ENCODE peak calls at places on chromosomes 11 and 22, in six cellular contexts. S is B cell, T is OCI-LY7, C is fibroblast of lung, M is lower leg skin, Q is tibial artery. X is an unnamed sample.

GRCh38 chr11:72568861-72569260 is 105.4 kb downstream of the PDE2A start:
- DNase-seq in S (no peak), T (no peak), M (no peak), C (no peak), Q (no peak), X (no peak)

GRCh38 chr11:17972987-17973386 is 39.9 kb downstream of the SERGEF start:
- DNase-seq in Q (peak), S (no peak), T (no peak), C (peak), M (peak), X (no peak)

GRCh38 chr22:40410731-40411505 is 40.5 kb downstream of the SGSM3 start:
- DNase-seq in T (no peak), Q (no peak), M (no peak), C (no peak), S (no peak), X (no peak)

GRCh38 chr11:121881806-121882205 is 234.2 kb downstream of the BLID start:
- DNase-seq in C (peak), Q (no peak), T (no peak), M (no peak), S (no peak), X (no peak)

GRCh38 chr11:11856638-11857037 is 14.9 kb downstream of the USP47 start:
- DNase-seq in C (peak), Q (no peak), T (no peak), M (no peak), S (no peak), X (no peak)

GRCh38 chr11:35618497-35619029 is 303 bp downstream of the FJX1 start:
- DNase-seq in Q (no peak), S (no peak), T (no peak), C (peak), M (no peak), X (no peak)

GRCh38 chr11:8097926-8098325 is 16.9 kb downstream of the TUB start:
- DNase-seq in S (no peak), C (no peak), T (no peak), Q (no peak), M (peak), X (no peak)

GRCh38 chr11:78651136-78651775 is 76.6 kb upstream of the NARS2 start:
- DNase-seq in T (no peak), M (no peak), Q (no peak), C (no peak), S (no peak), X (no peak)

GRCh38 chr22:35220221-35220620 is 37.1 kb upstream of the HMGXB4 start:
- DNase-seq in Q (no peak), C (no peak), S (no peak), T (no peak), M (no peak), X (no peak)

GRCh38 chr11:11472096-11472495 is 119.0 kb upstream of the CSNK2A3 start:
- DNase-seq in T (no peak), S (no peak), Q (no peak), C (no peak), M (no peak), X (no peak)

GRCh38 chr11:120306519-120307242 is 18.4 kb upstream of the TLCD5 start:
- DNase-seq in T (no peak), M (no peak), S (no peak), Q (no peak), C (peak), X (no peak)

GRCh38 chr11:118436639-118437045 is 350 bp downstream of the KMT2A start:
- DNase-seq in M (no peak), C (peak), S (peak), Q (peak), T (peak), X (no peak)

GRCh38 chr11:62647609-62648005 is 1.2 kb upstream of the GANAB start:
- DNase-seq in S (peak), M (no peak), C (no peak), T (no peak), Q (no peak), X (no peak)

GRCh38 chr11:18575361-18575760 is 13.2 kb downstream of the UEVLD start:
- DNase-seq in S (no peak), C (no peak), M (no peak), T (no peak), Q (no peak), X (no peak)

GRCh38 chr11:126391970-126392637 is 36.6 kb downstream of the ST3GAL4 start:
- DNase-seq in C (no peak), M (no peak), Q (no peak), T (peak), S (no peak), X (peak)

GRCh38 chr22:26416670-26417270 is 12.3 kb upstream of the ASPHD2 start:
- DNase-seq in S (no peak), T (no peak), M (peak), Q (no peak), C (peak), X (no peak)

GRCh38 chr11:108609681-108610080 is 16.1 kb upstream of the EXPH5 start:
- DNase-seq in T (no peak), Q (no peak), M (no peak), S (no peak), C (peak), X (no peak)

GRCh38 chr11:78370406-78371172 is 47.0 kb downstream of the GAB2 start:
- DNase-seq in M (no peak), T (no peak), C (no peak), S (no peak), Q (peak), X (no peak)

GRCh38 chr11:93031386-93031785 is 61.9 kb downstream of the MTNR1B start:
- DNase-seq in M (no peak), Q (no peak), C (peak), S (no peak), T (no peak), X (no peak)

GRCh38 chr11:131584694-131585592 is 214.5 kb downstream of the NTM start:
- DNase-seq in M (no peak), C (no peak), S (no peak), T (peak), Q (no peak), X (no peak)

GRCh38 chr11:64590763-64591221 is at the start of gene SLC22A12:
- DNase-seq in Q (no peak), T (no peak), C (no peak), S (no peak), M (no peak), X (no peak)

GRCh38 chr11:6655020-6655789 is 404 bp downstream of the DCHS1 start:
- DNase-seq in Q (peak), C (no peak), T (no peak), S (no peak), M (no peak), X (peak)

GRCh38 chr11:56751480-56751879 is 3.0 kb upstream of the OR9G4 start:
- DNase-seq in C (no peak), S (no peak), M (no peak), T (no peak), Q (no peak), X (no peak)

GRCh38 chr22:47015589-47016178 is 253.2 kb downstream of the TBC1D22A start:
- DNase-seq in C (no peak), Q (no peak), M (no peak), T (no peak), S (no peak), X (no peak)

GRCh38 chr11:2314525-2315394 is 12.9 kb downstream of the TSPAN32 start:
- DNase-seq in Q (peak), T (no peak), C (peak), S (no peak), M (no peak), X (peak)

GRCh38 chr22:46649176-46650077 is 29.2 kb downstream of the GRAMD4 start:
- DNase-seq in M (no peak), T (no peak), S (no peak), Q (no peak), C (no peak), X (no peak)

GRCh38 chr22:49545606-49546005 is 282.1 kb downstream of the BRD1 start:
- DNase-seq in M (no peak), S (no peak), T (no peak), Q (no peak), C (no peak), X (no peak)

GRCh38 chr11:68996376-68997123 is 15.8 kb upstream of the MRGPRD start:
- DNase-seq in M (no peak), S (peak), Q (no peak), C (no peak), T (no peak), X (no peak)

DNA sequence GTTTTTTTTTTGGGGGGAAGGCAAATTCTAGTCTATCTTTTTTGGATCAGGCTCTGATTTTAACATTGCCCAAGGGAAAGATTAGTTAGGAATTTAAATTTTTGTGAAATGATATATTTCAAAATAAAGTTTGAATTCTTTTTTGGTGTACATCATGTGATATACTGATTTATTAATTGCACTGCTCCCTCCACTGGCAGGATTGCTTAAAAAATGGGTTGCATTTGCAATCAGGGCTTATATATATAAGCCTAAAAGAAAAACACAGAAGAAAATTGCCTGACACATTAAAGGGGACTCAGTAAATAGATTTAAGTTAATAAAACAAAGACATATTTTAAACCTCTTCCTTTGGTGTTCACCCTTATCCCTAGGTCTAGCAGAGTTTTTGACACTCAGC is 1.2 kb downstream of the DYNC2H1 start:
- DNase-seq in C (peak), S (no peak), Q (no peak), M (no peak), T (no peak), X (no peak)
- TF ChIP-seq CTCF in C (peak), S (no peak), Q (peak), M (no peak), T (peak), X (no peak)

DNA sequence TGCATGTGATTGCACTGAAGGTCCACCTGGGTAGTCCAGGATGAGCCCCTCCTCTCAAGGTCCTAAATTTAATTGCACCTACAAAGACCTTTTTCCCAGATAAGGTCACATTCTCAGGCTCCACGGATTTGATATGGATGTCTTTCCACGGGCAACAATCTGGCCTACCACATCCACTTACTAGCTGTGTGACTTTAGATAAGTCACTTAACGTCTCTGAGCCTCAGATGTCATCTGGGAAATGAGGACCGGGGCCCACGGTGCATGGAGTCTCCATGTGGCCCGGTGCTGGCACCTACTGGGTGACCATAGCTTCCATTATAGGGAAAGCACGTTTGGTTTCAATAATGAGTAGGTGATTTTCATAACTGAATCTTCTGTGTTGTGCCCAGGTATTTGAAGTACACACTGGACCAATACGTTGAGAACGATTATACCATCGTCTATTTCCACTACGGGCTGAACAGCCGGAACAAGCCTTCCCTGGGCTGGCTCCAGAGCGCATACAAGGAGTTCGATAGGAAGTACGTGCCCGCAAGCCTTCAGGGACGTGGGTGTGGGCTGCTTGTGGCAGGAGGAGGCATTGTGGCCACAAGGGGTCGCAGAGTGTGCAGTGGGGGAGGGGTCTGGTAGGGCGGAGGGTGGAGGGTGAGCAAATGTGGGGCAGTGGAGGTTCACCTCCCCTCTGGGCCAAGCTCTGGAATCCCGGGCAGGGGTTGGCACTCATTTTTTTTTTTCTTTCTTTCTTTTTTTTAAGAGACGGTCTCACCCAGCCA is 55.7 kb downstream of the ARHGAP8 start:
- DNase-seq in M (no peak), C (peak), Q (no peak), S (no peak), T (peak), X (peak)
- TF ChIP-seq CTCF in M (no peak), C (no peak), Q (no peak), S (no peak), T (peak), X (no peak)

GRCh38 chr11:1233351-1234053 is 10.6 kb downstream of the MUC5B start:
- DNase-seq in T (no peak), Q (no peak), M (no peak), C (no peak), S (no peak), X (peak)
- TF ChIP-seq CTCF in T (no peak), Q (no peak), M (no peak), C (no peak), S (no peak), X (no peak)

DNA sequence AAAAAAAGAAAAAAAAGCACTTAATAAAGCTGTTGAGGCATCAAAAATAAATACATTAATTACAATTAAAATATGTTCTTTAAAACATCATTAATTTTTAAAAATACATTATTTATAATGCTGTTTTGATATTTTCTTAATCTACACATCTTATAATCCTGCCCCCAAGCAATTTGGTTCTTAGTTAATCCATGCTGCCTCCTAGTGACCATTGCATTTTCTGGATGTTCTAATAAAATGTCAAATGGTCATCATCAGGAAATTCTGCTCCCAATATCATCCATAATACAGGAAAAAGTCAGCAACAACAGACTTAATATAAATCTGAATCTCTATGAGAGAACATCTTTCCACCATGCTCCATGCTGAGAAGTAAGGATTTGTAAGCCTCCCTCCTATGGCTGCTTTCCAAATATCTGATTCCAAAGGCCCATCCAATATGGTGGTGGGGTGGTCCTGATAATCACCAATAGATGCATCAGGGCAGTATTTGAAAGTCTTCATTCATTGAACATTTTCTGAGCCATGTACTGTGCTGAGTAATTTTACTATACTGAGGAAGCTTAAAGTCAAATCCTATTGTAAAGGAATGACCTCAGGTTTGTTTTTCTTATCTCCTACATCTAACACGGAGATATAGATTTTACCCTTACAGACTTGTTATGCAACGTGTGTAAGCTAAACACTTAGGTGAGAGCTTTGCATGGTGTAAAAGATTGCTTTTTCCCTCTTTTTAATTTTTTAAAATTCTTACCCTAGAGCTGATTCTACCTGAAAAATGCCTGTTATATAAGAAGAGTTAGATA is 124.7 kb upstream of the BMAL1 start:
- DNase-seq in C (peak), S (no peak), T (no peak), M (no peak), Q (no peak), X (no peak)
- TF ChIP-seq CTCF in C (peak), S (no peak), T (peak), M (no peak), Q (no peak), X (no peak)

DNA sequence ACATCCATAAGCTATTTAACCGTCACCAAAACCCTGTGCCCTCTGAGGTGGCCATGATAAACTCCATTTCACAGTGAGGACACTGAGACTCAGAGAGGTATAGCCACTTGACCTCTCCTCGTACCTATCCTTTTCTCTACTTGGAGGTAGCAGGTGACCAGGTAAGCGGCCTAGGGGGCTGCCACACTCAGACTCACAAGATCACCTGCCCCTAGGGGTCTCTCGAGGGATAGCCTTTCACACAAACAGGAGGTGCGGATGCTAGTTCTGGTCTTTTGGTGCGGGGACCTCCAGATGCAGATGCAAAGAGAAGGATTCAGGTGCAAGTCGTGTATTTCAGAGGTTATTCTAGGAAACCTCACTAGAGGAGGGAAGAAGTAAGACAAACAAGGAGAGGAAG is 14.6 kb downstream of the MS4A18 start:
- DNase-seq in S (no peak), T (no peak), C (no peak), Q (no peak), M (no peak), X (no peak)
- TF ChIP-seq CTCF in S (no peak), T (peak), C (no peak), Q (no peak), M (no peak), X (no peak)

DNA sequence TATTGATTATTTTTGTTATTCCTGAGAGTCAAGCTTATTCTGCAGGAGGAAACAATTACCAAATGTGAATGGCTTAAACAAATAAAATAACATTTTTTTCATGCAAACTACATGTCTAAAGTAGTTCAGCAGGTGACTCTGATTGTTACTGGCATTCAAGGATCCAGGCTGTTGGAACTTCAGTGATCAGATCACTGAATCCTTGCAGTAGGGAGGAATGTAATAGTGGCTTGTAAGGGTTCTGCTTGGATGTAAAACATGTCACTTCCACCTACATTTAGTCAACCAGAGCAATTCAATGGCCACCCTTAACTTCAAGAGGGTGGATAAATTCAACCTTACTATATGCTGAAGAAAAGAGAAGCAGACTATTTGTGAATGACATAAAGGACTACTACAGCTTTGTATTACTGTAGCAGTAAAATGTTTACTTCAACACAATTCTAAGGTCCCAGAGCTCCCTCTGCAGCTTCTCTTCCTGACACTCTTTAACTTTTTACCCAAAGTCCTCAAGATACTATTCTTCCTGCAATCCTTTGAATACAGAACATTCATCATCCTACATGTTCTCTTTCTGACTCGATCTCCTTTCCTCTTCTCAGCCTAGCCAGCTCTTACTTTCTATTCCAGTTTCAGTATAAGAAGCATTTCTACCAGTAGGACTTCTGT is 284.0 kb downstream of the LRRC4C start:
- DNase-seq in M (no peak), T (no peak), S (no peak), C (no peak), Q (no peak), X (no peak)
- TF ChIP-seq CTCF in M (no peak), T (no peak), S (no peak), C (no peak), Q (no peak), X (no peak)

GRCh38 chr11:85809191-85809590 is 1.8 kb downstream of the SYTL2 start:
- DNase-seq in S (no peak), C (no peak), Q (no peak), M (no peak), T (peak), X (no peak)

GRCh38 chr11:85810521-85810870 is 445 bp downstream of the SYTL2 start:
- DNase-seq in Q (no peak), S (no peak), M (no peak), T (no peak), C (no peak), X (no peak)

GRCh38 chr11:85811624-85812023 is 683 bp upstream of the SYTL2 start:
- DNase-seq in M (no peak), T (no peak), C (no peak), Q (no peak), S (no peak), X (no peak)

GRCh38 chr11:85809881-85810280 is 1.1 kb downstream of the SYTL2 start:
- DNase-seq in T (peak), C (no peak), S (no peak), M (no peak), Q (no peak), X (no peak)

GRCh38 chr11:85810871-85811611 is at the start of gene SYTL2:
- DNase-seq in M (peak), C (peak), Q (peak), T (peak), S (peak), X (peak)
- TF ChIP-seq CTCF in M (no peak), C (no peak), Q (no peak), T (no peak), S (no peak), X (no peak)

DNA sequence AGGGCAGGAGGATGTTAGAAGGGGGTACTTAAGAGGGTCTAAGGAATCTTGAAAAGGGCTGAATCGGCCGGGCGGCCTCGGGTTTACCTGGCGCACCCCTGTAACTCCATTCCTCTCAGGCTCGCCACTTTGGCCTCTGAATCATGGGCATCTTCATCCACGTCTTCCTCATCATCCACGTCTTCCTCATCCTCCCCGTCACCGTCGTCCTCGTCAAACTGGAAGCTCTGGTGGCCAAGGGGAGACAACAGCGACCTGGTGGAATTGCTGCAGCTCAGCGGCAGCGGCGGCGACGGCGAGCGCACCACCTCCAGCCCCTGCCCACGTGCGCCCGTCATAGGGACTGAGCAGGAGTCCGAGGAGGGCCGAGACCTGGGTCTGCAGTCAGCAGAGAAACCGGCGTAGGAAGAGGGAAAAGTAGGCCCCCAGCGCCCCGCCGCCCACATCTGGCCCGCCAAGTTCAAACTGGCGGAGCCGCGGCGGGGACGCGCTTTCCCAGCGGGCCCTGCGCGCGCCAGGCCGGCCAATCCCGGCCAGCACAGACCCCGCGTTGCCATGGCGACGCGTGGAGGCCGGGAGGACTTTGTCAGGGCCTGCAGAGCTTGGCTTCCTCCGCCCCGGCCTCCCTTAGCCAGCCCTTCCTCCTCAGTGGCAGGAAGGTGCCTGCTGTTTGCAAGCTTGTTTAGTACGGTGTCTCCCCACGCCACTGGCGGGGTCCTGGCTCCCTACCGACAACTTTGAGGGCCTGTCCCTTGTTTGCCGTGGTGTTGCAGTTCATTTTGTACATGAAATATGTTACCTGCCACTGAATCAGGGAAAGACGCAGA is at the start of gene CCDC34:
- DNase-seq in S (peak), T (peak), Q (peak), C (peak), M (peak), X (peak)
- TF ChIP-seq CTCF in S (no peak), T (no peak), Q (no peak), C (no peak), M (no peak), X (no peak)

GRCh38 chr22:43922123-43922522 is 1.5 kb upstream of the PNPLA3 start:
- DNase-seq in C (no peak), S (no peak), M (no peak), Q (no peak), T (no peak), X (no peak)
- TF ChIP-seq CTCF in C (no peak), S (no peak), M (no peak), Q (no peak), T (peak), X (no peak)